ENCODE peak calls at places on chromosome 22, in four cellular contexts. D, B, K and E are unnamed samples.

GRCh38 chr22:29702931-29703594 is 16.7 kb upstream of the CABP7 start:
- DNase-seq in D (no peak), B (no peak), K (no peak), E (peak)

GRCh38 chr22:30609260-30610185 is 2.5 kb downstream of the TCN2 start:
- DNase-seq in D (peak), B (peak), K (no peak), E (no peak)

GRCh38 chr22:47434336-47435203 is 672.1 kb downstream of the TBC1D22A start:
- DNase-seq in D (no peak), B (no peak), K (no peak), E (no peak)

GRCh38 chr22:44276041-44276440 is 36.7 kb downstream of the SHISAL1 start:
- DNase-seq in D (no peak), B (no peak), K (no peak), E (no peak)

GRCh38 chr22:40819741-40820140 is 595 bp upstream of the SLC25A17 start:
- DNase-seq in D (no peak), B (no peak), K (no peak), E (peak)

GRCh38 chr22:48210812-48211211 is 1448.4 kb downstream of the TBC1D22A start:
- DNase-seq in D (no peak), B (no peak), K (no peak), E (no peak)

GRCh38 chr22:39958009-39958711 is 2.0 kb upstream of the TMA7B start:
- DNase-seq in D (no peak), B (no peak), K (no peak), E (no peak)

GRCh38 chr22:28736296-28737155 is 5.1 kb downstream of the CHEK2 start:
- DNase-seq in D (no peak), B (no peak), K (no peak), E (no peak)

GRCh38 chr22:47277001-47277400 is 514.6 kb downstream of the TBC1D22A start:
- DNase-seq in D (no peak), B (no peak), K (no peak), E (no peak)

GRCh38 chr22:37818397-37819099 is 4.6 kb upstream of the GALR3 start:
- DNase-seq in D (peak), B (no peak), K (peak), E (no peak)

GRCh38 chr22:37816543-37817180 is 6.5 kb upstream of the GALR3 start:
- DNase-seq in D (no peak), B (no peak), K (no peak), E (no peak)

GRCh38 chr22:37815593-37815992 is 7.6 kb upstream of the GALR3 start:
- DNase-seq in D (no peak), B (no peak), K (no peak), E (no peak)

GRCh38 chr22:37819100-37819433 is 4.1 kb upstream of the GALR3 start:
- DNase-seq in D (no peak), B (no peak), K (no peak), E (no peak)

GRCh38 chr22:37817705-37818311 is 5.4 kb upstream of the GALR3 start:
- DNase-seq in D (peak), B (no peak), K (peak), E (peak)
- H3K4me3 ChIP-seq in D (peak), B (peak), K (peak), E (peak)

DNA sequence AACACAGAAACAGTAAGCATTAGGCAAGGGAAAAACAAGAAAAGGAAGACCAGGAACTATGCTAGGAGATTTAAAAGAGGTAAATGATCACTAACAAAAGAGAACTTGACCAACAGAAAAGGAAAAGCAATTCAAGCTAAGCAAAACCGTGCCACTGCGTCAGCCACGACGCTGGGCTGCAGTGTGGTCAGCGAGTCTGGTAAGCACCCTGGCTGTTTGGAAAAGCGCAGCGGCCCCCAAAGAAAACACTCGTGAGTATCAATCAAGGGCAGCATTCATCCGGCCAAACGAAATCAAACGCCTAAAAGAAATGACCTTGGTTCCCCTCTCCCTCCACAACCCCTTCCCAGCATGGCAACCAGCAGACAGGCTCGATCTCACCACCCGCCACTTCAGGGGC is 28.8 kb downstream of the PACSIN2 start:
- DNase-seq in D (no peak), B (no peak), K (no peak), E (no peak)
- H3K4me3 ChIP-seq in D (no peak), B (no peak), K (no peak), E (no peak)

DNA sequence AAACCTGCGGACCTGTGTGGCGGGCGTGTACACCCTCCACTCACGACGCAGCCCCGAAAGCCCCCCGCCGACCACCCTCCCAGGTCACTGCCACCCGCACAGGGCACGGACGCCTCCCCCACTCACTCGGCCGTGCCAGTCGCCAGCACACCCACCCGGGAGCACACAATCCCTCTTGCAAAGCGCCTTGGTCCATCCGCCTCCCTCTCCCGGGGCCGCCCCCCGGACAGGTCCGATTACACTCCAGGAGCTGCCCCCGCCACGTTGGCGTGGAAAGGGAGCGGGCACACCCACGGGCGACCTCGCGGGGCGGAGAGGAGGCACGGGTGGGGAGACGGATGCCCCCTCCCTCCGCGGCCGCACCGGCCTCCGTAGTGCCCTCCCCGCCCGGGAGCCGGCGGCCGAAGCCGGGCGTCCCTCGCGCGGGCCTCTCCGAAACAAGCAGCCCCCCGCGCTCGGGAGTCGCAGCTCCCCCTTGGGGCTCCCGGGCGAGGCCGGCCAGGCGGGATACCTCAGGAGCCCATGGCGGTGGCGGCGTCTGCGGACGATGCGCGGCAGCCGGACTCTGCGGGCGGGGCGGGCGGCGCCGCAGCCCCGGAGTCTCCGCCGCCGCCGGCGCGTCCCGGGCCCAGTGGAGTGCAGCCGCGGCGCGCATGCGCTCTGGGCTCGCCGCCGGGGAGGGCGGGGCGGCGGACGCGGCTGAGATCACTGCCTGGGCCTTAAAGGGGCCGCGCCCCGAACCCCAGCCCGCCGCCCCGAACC is at the start of gene TMEM184B:
- DNase-seq in D (peak), B (no peak), K (peak), E (peak)
- H3K4me3 ChIP-seq in D (peak), B (peak), K (peak), E (peak)

DNA sequence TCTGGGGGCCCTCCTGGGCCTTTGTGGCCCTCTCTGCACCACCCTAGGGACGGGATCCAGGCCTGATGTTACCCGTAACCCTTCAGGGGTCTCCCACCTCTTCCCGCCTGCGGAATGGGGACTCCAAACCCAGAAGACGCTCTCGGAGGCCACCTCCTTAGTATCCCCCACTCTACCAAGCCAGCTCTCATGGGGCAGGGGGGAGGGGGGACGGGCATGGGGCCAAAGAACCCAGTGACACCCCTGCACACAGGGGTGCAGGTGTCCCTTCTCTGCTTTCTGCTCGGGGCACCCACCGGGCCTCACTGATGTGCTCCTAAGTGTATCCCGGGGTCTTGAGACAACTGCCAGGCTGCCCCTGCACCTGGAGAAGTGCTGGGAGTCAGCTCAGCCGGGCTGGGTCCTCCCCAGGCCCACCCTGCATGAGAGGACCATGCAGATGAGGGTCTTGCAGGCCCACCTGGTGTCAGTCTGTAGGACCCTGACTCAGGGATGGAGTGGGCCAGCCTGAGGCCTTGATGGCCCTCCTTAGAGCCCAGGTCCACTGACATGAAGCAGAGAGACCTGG is 176.9 kb downstream of the IGLL1 start:
- DNase-seq in D (no peak), B (no peak), K (no peak), E (no peak)
- H3K4me3 ChIP-seq in D (no peak), B (no peak), K (peak), E (peak)

GRCh38 chr22:43235445-43236400 is 48.8 kb upstream of the TTLL12 start:
- DNase-seq in D (no peak), B (no peak), K (no peak), E (no peak)
- H3K4me3 ChIP-seq in D (no peak), B (no peak), K (no peak), E (no peak)

GRCh38 chr22:50485221-50486131 is 1.2 kb upstream of the MIOX start:
- DNase-seq in D (peak), B (no peak), K (no peak), E (no peak)

GRCh38 chr22:50488886-50489285 is 2.2 kb downstream of the MIOX start:
- DNase-seq in D (no peak), B (no peak), K (no peak), E (no peak)

GRCh38 chr22:50488006-50488677 is 1.5 kb downstream of the MIOX start:
- DNase-seq in D (no peak), B (no peak), K (no peak), E (no peak)

GRCh38 chr22:50486561-50487289 is at the start of gene MIOX:
- DNase-seq in D (no peak), B (no peak), K (no peak), E (no peak)

GRCh38 chr22:50487290-50488005 is 789 bp downstream of the MIOX start:
- DNase-seq in D (no peak), B (no peak), K (no peak), E (no peak)
- H3K4me3 ChIP-seq in D (no peak), B (no peak), K (no peak), E (peak)

GRCh38 chr22:17706451-17706900 is 67.8 kb downstream of the BID start:
- DNase-seq in D (peak), B (peak), K (no peak), E (no peak)
- H3K4me3 ChIP-seq in D (peak), B (no peak), K (no peak), E (no peak)

GRCh38 chr22:19960491-19961200 is 19.0 kb upstream of the TXNRD2 start:
- DNase-seq in D (no peak), B (no peak), K (no peak), E (no peak)

GRCh38 chr22:19959587-19960490 is 18.2 kb upstream of the TXNRD2 start:
- DNase-seq in D (no peak), B (no peak), K (no peak), E (no peak)

GRCh38 chr22:19957445-19957844 is 15.8 kb upstream of the TXNRD2 start:
- DNase-seq in D (no peak), B (no peak), K (no peak), E (no peak)

GRCh38 chr22:19958083-19959042 is 16.7 kb upstream of the TXNRD2 start:
- DNase-seq in D (no peak), B (peak), K (no peak), E (no peak)

DNA sequence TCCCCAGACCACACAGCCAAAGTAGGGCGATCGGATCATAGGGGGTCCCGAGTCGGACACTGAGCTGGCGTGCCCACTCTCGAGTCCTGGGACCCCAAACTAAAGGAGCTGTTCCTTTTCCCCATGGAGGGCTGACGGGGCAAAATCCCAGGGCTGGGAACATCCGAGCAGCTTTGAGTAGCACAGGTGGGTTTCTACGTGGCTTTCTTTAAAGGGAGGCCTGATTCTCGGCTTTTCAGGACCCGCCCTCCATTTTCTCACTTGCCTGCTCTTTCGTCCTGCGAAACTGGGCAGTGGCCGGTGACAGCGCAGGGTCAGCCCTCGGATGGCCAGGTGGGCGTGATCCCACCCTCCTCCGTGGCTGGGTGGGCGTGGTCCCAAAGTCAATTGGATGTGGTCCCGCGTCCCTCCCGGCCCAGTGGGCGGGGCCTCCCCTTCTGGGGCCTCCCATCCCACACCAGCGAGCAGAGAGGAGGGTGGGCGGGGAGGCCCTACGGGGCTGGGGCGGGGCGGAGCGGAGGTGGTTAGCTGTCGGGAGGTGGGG is 17.5 kb upstream of the TXNRD2 start:
- DNase-seq in D (peak), B (no peak), K (peak), E (peak)
- H3K4me3 ChIP-seq in D (peak), B (no peak), K (peak), E (no peak)